ENCODE peak calls at places on chromosomes 16 and 17, in four cellular contexts. One of them, this sample, is unnamed.

GRCh38 chr17:4332296-4332970 is 34.0 kb downstream of the UBE2G1 start:
- DNase-seq in K562: no peak
- DNase-seq in GM12878: no peak
- DNase-seq in HepG2: no peak
- DNase-seq in this sample: no peak

GRCh38 chr17:73338050-73338491 is 26.3 kb upstream of the CDC42EP4 start:
- DNase-seq in HepG2: no peak
- DNase-seq in K562: no peak
- DNase-seq in GM12878: no peak
- DNase-seq in this sample: no peak

GRCh38 chr16:74465851-74466685 is 44.8 kb upstream of the CLEC18B start:
- DNase-seq in HepG2: no peak
- DNase-seq in GM12878: no peak
- DNase-seq in K562: no peak
- DNase-seq in this sample: no peak

GRCh38 chr16:10971560-10971961 is 27.2 kb downstream of the CLEC16A start:
- DNase-seq in HepG2: peak
- DNase-seq in K562: peak
- DNase-seq in GM12878: no peak
- DNase-seq in this sample: peak

GRCh38 chr16:65657556-65657955 is 535.7 kb upstream of the CDH11 start:
- DNase-seq in HepG2: no peak
- DNase-seq in K562: no peak
- DNase-seq in GM12878: no peak
- DNase-seq in this sample: no peak

GRCh38 chr16:4290236-4290830 is 17.5 kb upstream of the TFAP4 start:
- DNase-seq in GM12878: no peak
- DNase-seq in HepG2: peak
- DNase-seq in K562: no peak
- DNase-seq in this sample: no peak

GRCh38 chr16:64542152-64542551 is 579.7 kb downstream of the CDH11 start:
- DNase-seq in GM12878: no peak
- DNase-seq in HepG2: no peak
- DNase-seq in K562: no peak
- DNase-seq in this sample: no peak

GRCh38 chr16:73878616-73879015 is 418.0 kb upstream of the PSMD7 start:
- DNase-seq in HepG2: peak
- DNase-seq in GM12878: peak
- DNase-seq in K562: no peak
- DNase-seq in this sample: peak

GRCh38 chr16:87278191-87279093 is 38.8 kb downstream of the C16orf95 start:
- DNase-seq in HepG2: peak
- DNase-seq in K562: peak
- DNase-seq in GM12878: no peak
- DNase-seq in this sample: peak

GRCh38 chr17:3943240-3943891 is 20.9 kb downstream of the ATP2A3 start:
- DNase-seq in HepG2: no peak
- DNase-seq in GM12878: no peak
- DNase-seq in K562: no peak
- DNase-seq in this sample: no peak

GRCh38 chr16:68548947-68549346 is 9.9 kb downstream of the ZFP90 start:
- DNase-seq in GM12878: no peak
- DNase-seq in K562: no peak
- DNase-seq in HepG2: no peak
- DNase-seq in this sample: no peak

GRCh38 chr16:85321856-85322271 is 209.6 kb upstream of the CIBAR2 start:
- DNase-seq in GM12878: no peak
- DNase-seq in HepG2: no peak
- DNase-seq in K562: peak
- DNase-seq in this sample: no peak

GRCh38 chr17:37107406-37108083 is 158.8 kb downstream of the AATF start:
- DNase-seq in HepG2: no peak
- DNase-seq in GM12878: no peak
- DNase-seq in K562: no peak
- DNase-seq in this sample: no peak

GRCh38 chr17:20009302-20010098 is at the start of gene SPECC1:
- DNase-seq in HepG2: peak
- DNase-seq in GM12878: no peak
- DNase-seq in K562: peak
- DNase-seq in this sample: peak

GRCh38 chr17:50181155-50181554 is 15.3 kb downstream of the SGCA start:
- DNase-seq in GM12878: no peak
- DNase-seq in K562: no peak
- DNase-seq in HepG2: peak
- DNase-seq in this sample: no peak

GRCh38 chr16:22924492-22924891 is 110.5 kb downstream of the HS3ST2 start:
- DNase-seq in HepG2: no peak
- DNase-seq in GM12878: no peak
- DNase-seq in K562: no peak
- DNase-seq in this sample: no peak

GRCh38 chr17:60390881-60391418 is 983 bp downstream of the USP32 start:
- DNase-seq in K562: no peak
- DNase-seq in GM12878: no peak
- DNase-seq in HepG2: peak
- DNase-seq in this sample: peak

GRCh38 chr16:87492241-87492635 is 586 bp downstream of the ZCCHC14 start:
- DNase-seq in HepG2: no peak
- DNase-seq in GM12878: no peak
- DNase-seq in K562: peak
- DNase-seq in this sample: no peak

GRCh38 chr17:75571197-75571884 is 16.3 kb upstream of the MYO15B start:
- DNase-seq in HepG2: no peak
- DNase-seq in GM12878: peak
- DNase-seq in K562: no peak
- DNase-seq in this sample: no peak

GRCh38 chr16:10870137-10870776 is 6.7 kb upstream of the CIITA start:
- DNase-seq in HepG2: peak
- DNase-seq in K562: no peak
- DNase-seq in GM12878: no peak
- DNase-seq in this sample: no peak

GRCh38 chr17:57910462-57910861 is 44.8 kb downstream of the CUEDC1 start:
- DNase-seq in HepG2: no peak
- DNase-seq in GM12878: no peak
- DNase-seq in K562: no peak
- DNase-seq in this sample: no peak

GRCh38 chr16:23290189-23291062 is 11.7 kb upstream of the SCNN1B start:
- DNase-seq in HepG2: no peak
- DNase-seq in GM12878: no peak
- DNase-seq in K562: no peak
- DNase-seq in this sample: no peak

GRCh38 chr17:72538921-72539352 is 418.1 kb downstream of the SOX9 start:
- DNase-seq in K562: no peak
- DNase-seq in HepG2: no peak
- DNase-seq in GM12878: no peak
- DNase-seq in this sample: no peak

GRCh38 chr17:32142857-32143524 is 689 bp downstream of the RHOT1 start:
- DNase-seq in K562: peak
- DNase-seq in GM12878: no peak
- DNase-seq in HepG2: peak
- DNase-seq in this sample: peak

GRCh38 chr17:32208436-32208835 is 57.2 kb upstream of the RHBDL3 start:
- DNase-seq in GM12878: no peak
- DNase-seq in K562: no peak
- DNase-seq in HepG2: no peak
- DNase-seq in this sample: no peak

GRCh38 chr17:44865231-44865660 is 17.6 kb downstream of the HIGD1B start:
- DNase-seq in GM12878: no peak
- DNase-seq in HepG2: peak
- DNase-seq in K562: peak
- DNase-seq in this sample: peak

GRCh38 chr16:67517178-67517492 is 11.5 kb upstream of the RIPOR1 start:
- DNase-seq in HepG2: no peak
- DNase-seq in K562: no peak
- DNase-seq in GM12878: no peak
- DNase-seq in this sample: no peak

GRCh38 chr17:7515912-7516610 is 31.9 kb downstream of the POLR2A start:
- DNase-seq in K562: no peak
- DNase-seq in GM12878: no peak
- DNase-seq in HepG2: peak
- DNase-seq in this sample: no peak

GRCh38 chr17:50686494-50687199 is 21.1 kb downstream of the ANKRD40 start:
- DNase-seq in K562: no peak
- DNase-seq in HepG2: peak
- DNase-seq in GM12878: no peak
- DNase-seq in this sample: no peak

GRCh38 chr16:74297296-74297665 is 667 bp downstream of the PSMD7 start:
- DNase-seq in GM12878: no peak
- DNase-seq in HepG2: peak
- DNase-seq in K562: no peak
- DNase-seq in this sample: peak

GRCh38 chr16:66324785-66325184 is 41.7 kb upstream of the CDH5 start:
- DNase-seq in GM12878: no peak
- DNase-seq in HepG2: peak
- DNase-seq in K562: peak
- DNase-seq in this sample: peak

GRCh38 chr17:80512233-80512632 is 32.4 kb upstream of the RPTOR start:
- DNase-seq in GM12878: no peak
- DNase-seq in HepG2: no peak
- DNase-seq in K562: no peak
- DNase-seq in this sample: no peak

GRCh38 chr16:81277681-81278080 is 37.1 kb upstream of the GAN start:
- DNase-seq in GM12878: no peak
- DNase-seq in K562: no peak
- DNase-seq in HepG2: no peak
- DNase-seq in this sample: no peak

GRCh38 chr17:30824356-30825145 is at the start of gene CRLF3:
- DNase-seq in GM12878: peak
- DNase-seq in K562: peak
- DNase-seq in HepG2: peak
- DNase-seq in this sample: peak

GRCh38 chr16:1772908-1773702 is at the start of gene MRPS34:
- DNase-seq in HepG2: peak
- DNase-seq in GM12878: peak
- DNase-seq in K562: peak
- DNase-seq in this sample: peak

GRCh38 chr16:1770328-1771071 is 843 bp downstream of the NME3 start:
- DNase-seq in HepG2: no peak
- DNase-seq in K562: no peak
- DNase-seq in GM12878: no peak
- DNase-seq in this sample: peak

GRCh38 chr16:1772362-1772907 is at the start of gene EME2:
- DNase-seq in HepG2: peak
- DNase-seq in GM12878: no peak
- DNase-seq in K562: peak
- DNase-seq in this sample: no peak

GRCh38 chr16:1771072-1771863 is at the start of gene NME3:
- DNase-seq in HepG2: peak
- DNase-seq in GM12878: no peak
- DNase-seq in K562: peak
- DNase-seq in this sample: peak

DNA sequence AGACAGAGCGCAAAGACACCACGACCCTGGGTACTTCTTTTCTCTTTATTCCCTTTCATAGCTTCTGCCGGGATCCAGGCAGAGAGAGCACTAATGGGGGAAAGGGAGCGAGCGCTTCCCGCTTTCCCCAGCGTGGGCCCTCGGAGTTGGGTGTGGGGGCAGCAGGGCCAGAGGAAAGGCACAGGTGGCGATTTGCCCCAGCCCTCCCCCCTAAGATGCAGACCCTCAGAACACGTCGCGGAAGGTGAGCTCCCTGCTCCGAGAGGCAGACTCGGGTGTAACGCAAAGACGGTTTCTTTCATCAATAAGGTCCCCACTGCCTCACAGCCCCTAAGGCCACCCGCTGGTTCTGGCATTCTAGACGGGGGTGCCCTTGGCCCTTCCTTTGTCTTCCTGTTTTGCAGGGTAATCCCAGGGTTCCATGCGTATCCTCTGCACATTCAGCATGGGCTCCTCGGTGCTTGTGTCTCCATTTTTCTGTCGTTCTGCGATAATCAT is 570 bp upstream of the NME3 start:
- DNase-seq in HepG2: no peak
- DNase-seq in K562: no peak
- DNase-seq in GM12878: no peak
- DNase-seq in this sample: no peak
- TF ChIP-seq FOXK2 in HepG2: no peak
- TF ChIP-seq FOXK2 in K562: no peak
- TF ChIP-seq FOXK2 in GM12878: no peak
- TF ChIP-seq FOXK2 in this sample: no peak

GRCh38 chr17:77323413-77324171 is 182.8 kb downstream of the SEC14L1 start:
- DNase-seq in GM12878: no peak
- DNase-seq in HepG2: no peak
- DNase-seq in K562: peak
- DNase-seq in this sample: peak
- TF ChIP-seq FOXK2 in GM12878: no peak
- TF ChIP-seq FOXK2 in HepG2: no peak
- TF ChIP-seq FOXK2 in K562: no peak
- TF ChIP-seq FOXK2 in this sample: no peak

GRCh38 chr17:78529251-78529650 is 47.9 kb downstream of the DNAH17 start:
- DNase-seq in K562: no peak
- DNase-seq in HepG2: no peak
- DNase-seq in GM12878: no peak
- DNase-seq in this sample: no peak

GRCh38 chr17:78529871-78530670 is 47.1 kb downstream of the DNAH17 start:
- DNase-seq in HepG2: no peak
- DNase-seq in K562: no peak
- DNase-seq in GM12878: no peak
- DNase-seq in this sample: no peak

GRCh38 chr17:78526231-78527025 is 50.8 kb downstream of the DNAH17 start:
- DNase-seq in K562: no peak
- DNase-seq in HepG2: no peak
- DNase-seq in GM12878: no peak
- DNase-seq in this sample: no peak

GRCh38 chr17:78527345-78527744 is 49.9 kb downstream of the DNAH17 start:
- DNase-seq in GM12878: no peak
- DNase-seq in K562: no peak
- DNase-seq in HepG2: no peak
- DNase-seq in this sample: no peak

GRCh38 chr17:78528541-78528940 is 48.7 kb downstream of the DNAH17 start:
- DNase-seq in GM12878: no peak
- DNase-seq in K562: peak
- DNase-seq in HepG2: no peak
- DNase-seq in this sample: no peak
- TF ChIP-seq FOXK2 in GM12878: no peak
- TF ChIP-seq FOXK2 in K562: no peak
- TF ChIP-seq FOXK2 in HepG2: no peak
- TF ChIP-seq FOXK2 in this sample: no peak

DNA sequence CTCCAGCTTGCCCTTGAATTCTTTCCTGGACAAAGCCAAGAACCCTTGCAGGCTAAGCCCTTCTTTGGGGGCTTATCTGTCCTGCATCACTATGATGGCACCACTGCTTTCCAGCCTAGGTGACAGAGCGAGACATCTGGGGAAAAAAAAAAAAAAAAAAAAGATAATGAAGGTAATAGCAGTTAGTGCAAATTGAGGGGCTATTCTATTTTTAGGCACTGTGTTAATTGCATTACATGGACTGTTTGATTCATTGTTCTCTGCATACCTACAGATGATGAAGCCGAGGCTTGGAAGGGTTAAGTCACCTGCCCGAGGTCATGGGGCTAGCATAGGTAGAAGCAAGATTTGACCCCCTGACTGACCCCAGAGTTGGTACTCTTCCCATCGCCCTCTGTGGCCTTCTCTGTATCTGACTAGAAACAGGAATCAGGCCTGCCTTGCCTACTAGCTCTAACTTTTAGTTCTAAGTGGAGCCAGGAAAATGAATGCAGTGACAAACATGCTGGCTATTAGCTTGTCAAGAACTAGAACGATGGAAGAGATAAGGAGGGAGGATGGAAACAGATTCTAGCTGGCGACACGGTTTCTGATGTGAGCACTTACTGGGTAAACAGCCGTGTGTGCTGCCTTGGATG is 312.1 kb downstream of the SNX29 start:
- DNase-seq in K562: no peak
- DNase-seq in GM12878: no peak
- DNase-seq in HepG2: no peak
- DNase-seq in this sample: no peak
- TF ChIP-seq FOXK2 in K562: no peak
- TF ChIP-seq FOXK2 in GM12878: no peak
- TF ChIP-seq FOXK2 in HepG2: no peak
- TF ChIP-seq FOXK2 in this sample: no peak

This sample was measured in HEK293T.